ENCODE peak calls at places on chromosomes 2 and 18, in ten cellular contexts. One of them, this sample, is unnamed.

GRCh38 chr18:61459896-61460295 is 126.7 kb downstream of the CDH20 start:
- DNase-seq in NCI-H345: no peak
- DNase-seq in bronchial epithelial cell: no peak
- DNase-seq in IMR-90: no peak
- DNase-seq in lower lobe of right lung: no peak
- DNase-seq in thyroid gland: no peak
- DNase-seq in progenitor cell of endocrine pancreas: no peak
- DNase-seq in stimulated activated CD8-positive, alpha-beta memory T cell treated with anti-CD3 and anti-CD28 coated beads, Interleukin-4, amount 100 ng/mL, for 4 hours: no peak
- DNase-seq in T-cell: no peak
- DNase-seq in putamen: peak
- DNase-seq in this sample: no peak

GRCh38 chr2:159164457-159164894 is 122.0 kb downstream of the WDSUB1 start:
- DNase-seq in T-cell: no peak
- DNase-seq in stimulated activated CD8-positive, alpha-beta memory T cell treated with anti-CD3 and anti-CD28 coated beads, Interleukin-4, amount 100 ng/mL, for 4 hours: no peak
- DNase-seq in lower lobe of right lung: no peak
- DNase-seq in putamen: no peak
- DNase-seq in NCI-H345: no peak
- DNase-seq in thyroid gland: no peak
- DNase-seq in bronchial epithelial cell: no peak
- DNase-seq in IMR-90: no peak
- DNase-seq in progenitor cell of endocrine pancreas: no peak
- DNase-seq in this sample: no peak

GRCh38 chr2:100292022-100292580 is 30.2 kb downstream of the LONRF2 start:
- DNase-seq in putamen: peak
- DNase-seq in thyroid gland: peak
- DNase-seq in IMR-90: peak
- DNase-seq in lower lobe of right lung: peak
- DNase-seq in progenitor cell of endocrine pancreas: no peak
- DNase-seq in stimulated activated CD8-positive, alpha-beta memory T cell treated with anti-CD3 and anti-CD28 coated beads, Interleukin-4, amount 100 ng/mL, for 4 hours: no peak
- DNase-seq in bronchial epithelial cell: peak
- DNase-seq in T-cell: no peak
- DNase-seq in NCI-H345: no peak
- DNase-seq in this sample: peak

GRCh38 chr2:71226391-71226964 is 425 bp downstream of the PAIP2B start:
- DNase-seq in T-cell: no peak
- DNase-seq in NCI-H345: peak
- DNase-seq in lower lobe of right lung: peak
- DNase-seq in progenitor cell of endocrine pancreas: peak
- DNase-seq in IMR-90: no peak
- DNase-seq in putamen: no peak
- DNase-seq in thyroid gland: peak
- DNase-seq in stimulated activated CD8-positive, alpha-beta memory T cell treated with anti-CD3 and anti-CD28 coated beads, Interleukin-4, amount 100 ng/mL, for 4 hours: no peak
- DNase-seq in bronchial epithelial cell: no peak
- DNase-seq in this sample: peak

GRCh38 chr2:118667964-118668363 is 179.5 kb downstream of the EN1 start:
- DNase-seq in T-cell: no peak
- DNase-seq in bronchial epithelial cell: no peak
- DNase-seq in IMR-90: peak
- DNase-seq in NCI-H345: no peak
- DNase-seq in lower lobe of right lung: no peak
- DNase-seq in putamen: no peak
- DNase-seq in stimulated activated CD8-positive, alpha-beta memory T cell treated with anti-CD3 and anti-CD28 coated beads, Interleukin-4, amount 100 ng/mL, for 4 hours: no peak
- DNase-seq in progenitor cell of endocrine pancreas: no peak
- DNase-seq in thyroid gland: no peak
- DNase-seq in this sample: no peak

GRCh38 chr18:31667185-31667584 is 17.2 kb downstream of the B4GALT6 start:
- DNase-seq in putamen: no peak
- DNase-seq in progenitor cell of endocrine pancreas: no peak
- DNase-seq in lower lobe of right lung: no peak
- DNase-seq in thyroid gland: no peak
- DNase-seq in bronchial epithelial cell: peak
- DNase-seq in T-cell: no peak
- DNase-seq in IMR-90: peak
- DNase-seq in NCI-H345: no peak
- DNase-seq in stimulated activated CD8-positive, alpha-beta memory T cell treated with anti-CD3 and anti-CD28 coated beads, Interleukin-4, amount 100 ng/mL, for 4 hours: no peak
- DNase-seq in this sample: no peak

GRCh38 chr18:14075196-14075595 is 57.0 kb downstream of the ZNF519 start:
- DNase-seq in stimulated activated CD8-positive, alpha-beta memory T cell treated with anti-CD3 and anti-CD28 coated beads, Interleukin-4, amount 100 ng/mL, for 4 hours: no peak
- DNase-seq in putamen: no peak
- DNase-seq in thyroid gland: no peak
- DNase-seq in NCI-H345: no peak
- DNase-seq in IMR-90: no peak
- DNase-seq in progenitor cell of endocrine pancreas: no peak
- DNase-seq in T-cell: no peak
- DNase-seq in lower lobe of right lung: no peak
- DNase-seq in bronchial epithelial cell: no peak
- DNase-seq in this sample: no peak

GRCh38 chr2:223914349-223914748 is 30.8 kb downstream of the WDFY1 start:
- DNase-seq in NCI-H345: no peak
- DNase-seq in stimulated activated CD8-positive, alpha-beta memory T cell treated with anti-CD3 and anti-CD28 coated beads, Interleukin-4, amount 100 ng/mL, for 4 hours: no peak
- DNase-seq in T-cell: no peak
- DNase-seq in IMR-90: peak
- DNase-seq in progenitor cell of endocrine pancreas: no peak
- DNase-seq in putamen: no peak
- DNase-seq in bronchial epithelial cell: no peak
- DNase-seq in lower lobe of right lung: no peak
- DNase-seq in thyroid gland: no peak
- DNase-seq in this sample: no peak

GRCh38 chr2:121561617-121562268 is 31.1 kb downstream of the RNU4ATAC start:
- DNase-seq in lower lobe of right lung: no peak
- DNase-seq in T-cell: no peak
- DNase-seq in NCI-H345: no peak
- DNase-seq in putamen: no peak
- DNase-seq in progenitor cell of endocrine pancreas: no peak
- DNase-seq in thyroid gland: no peak
- DNase-seq in bronchial epithelial cell: no peak
- DNase-seq in IMR-90: peak
- DNase-seq in stimulated activated CD8-positive, alpha-beta memory T cell treated with anti-CD3 and anti-CD28 coated beads, Interleukin-4, amount 100 ng/mL, for 4 hours: no peak
- DNase-seq in this sample: no peak

GRCh38 chr2:108106746-108107145 is 120.4 kb downstream of the SLC5A7 start:
- DNase-seq in lower lobe of right lung: no peak
- DNase-seq in stimulated activated CD8-positive, alpha-beta memory T cell treated with anti-CD3 and anti-CD28 coated beads, Interleukin-4, amount 100 ng/mL, for 4 hours: no peak
- DNase-seq in T-cell: no peak
- DNase-seq in NCI-H345: peak
- DNase-seq in progenitor cell of endocrine pancreas: no peak
- DNase-seq in putamen: no peak
- DNase-seq in bronchial epithelial cell: no peak
- DNase-seq in IMR-90: no peak
- DNase-seq in thyroid gland: no peak
- DNase-seq in this sample: no peak

GRCh38 chr18:5420909-5421308 is 122.9 kb downstream of the EPB41L3 start:
- DNase-seq in thyroid gland: no peak
- DNase-seq in bronchial epithelial cell: no peak
- DNase-seq in IMR-90: no peak
- DNase-seq in progenitor cell of endocrine pancreas: no peak
- DNase-seq in T-cell: no peak
- DNase-seq in lower lobe of right lung: no peak
- DNase-seq in NCI-H345: no peak
- DNase-seq in stimulated activated CD8-positive, alpha-beta memory T cell treated with anti-CD3 and anti-CD28 coated beads, Interleukin-4, amount 100 ng/mL, for 4 hours: no peak
- DNase-seq in putamen: no peak
- DNase-seq in this sample: no peak

GRCh38 chr18:56921888-56922480 is 224.9 kb upstream of the BOD1L2 start:
- DNase-seq in putamen: no peak
- DNase-seq in bronchial epithelial cell: no peak
- DNase-seq in stimulated activated CD8-positive, alpha-beta memory T cell treated with anti-CD3 and anti-CD28 coated beads, Interleukin-4, amount 100 ng/mL, for 4 hours: no peak
- DNase-seq in NCI-H345: no peak
- DNase-seq in lower lobe of right lung: no peak
- DNase-seq in T-cell: no peak
- DNase-seq in thyroid gland: no peak
- DNase-seq in progenitor cell of endocrine pancreas: no peak
- DNase-seq in IMR-90: peak
- DNase-seq in this sample: no peak

GRCh38 chr2:207766697-207767460 is 2.8 kb downstream of the FZD5 start:
- DNase-seq in T-cell: no peak
- DNase-seq in putamen: no peak
- DNase-seq in bronchial epithelial cell: no peak
- DNase-seq in NCI-H345: no peak
- DNase-seq in lower lobe of right lung: peak
- DNase-seq in progenitor cell of endocrine pancreas: peak
- DNase-seq in IMR-90: no peak
- DNase-seq in stimulated activated CD8-positive, alpha-beta memory T cell treated with anti-CD3 and anti-CD28 coated beads, Interleukin-4, amount 100 ng/mL, for 4 hours: no peak
- DNase-seq in thyroid gland: peak
- DNase-seq in this sample: no peak

GRCh38 chr2:11012131-11012693 is 100.5 kb downstream of the KCNF1 start:
- DNase-seq in bronchial epithelial cell: no peak
- DNase-seq in IMR-90: no peak
- DNase-seq in T-cell: no peak
- DNase-seq in putamen: no peak
- DNase-seq in NCI-H345: no peak
- DNase-seq in stimulated activated CD8-positive, alpha-beta memory T cell treated with anti-CD3 and anti-CD28 coated beads, Interleukin-4, amount 100 ng/mL, for 4 hours: no peak
- DNase-seq in lower lobe of right lung: no peak
- DNase-seq in progenitor cell of endocrine pancreas: no peak
- DNase-seq in thyroid gland: no peak
- DNase-seq in this sample: no peak

GRCh38 chr2:22253171-22253570 is 1129.4 kb downstream of the TDRD15 start:
- DNase-seq in IMR-90: no peak
- DNase-seq in thyroid gland: no peak
- DNase-seq in lower lobe of right lung: no peak
- DNase-seq in T-cell: no peak
- DNase-seq in NCI-H345: peak
- DNase-seq in bronchial epithelial cell: no peak
- DNase-seq in progenitor cell of endocrine pancreas: no peak
- DNase-seq in stimulated activated CD8-positive, alpha-beta memory T cell treated with anti-CD3 and anti-CD28 coated beads, Interleukin-4, amount 100 ng/mL, for 4 hours: no peak
- DNase-seq in putamen: no peak
- DNase-seq in this sample: no peak

GRCh38 chr2:241198381-241199282 is 10.2 kb downstream of the ANO7 start:
- DNase-seq in bronchial epithelial cell: no peak
- DNase-seq in IMR-90: no peak
- DNase-seq in stimulated activated CD8-positive, alpha-beta memory T cell treated with anti-CD3 and anti-CD28 coated beads, Interleukin-4, amount 100 ng/mL, for 4 hours: no peak
- DNase-seq in thyroid gland: no peak
- DNase-seq in lower lobe of right lung: peak
- DNase-seq in T-cell: no peak
- DNase-seq in NCI-H345: no peak
- DNase-seq in putamen: no peak
- DNase-seq in progenitor cell of endocrine pancreas: no peak
- DNase-seq in this sample: no peak

GRCh38 chr2:109614715-109615636 is 812 bp downstream of the SOWAHC start:
- DNase-seq in progenitor cell of endocrine pancreas: peak
- DNase-seq in bronchial epithelial cell: no peak
- DNase-seq in thyroid gland: peak
- DNase-seq in lower lobe of right lung: peak
- DNase-seq in T-cell: no peak
- DNase-seq in stimulated activated CD8-positive, alpha-beta memory T cell treated with anti-CD3 and anti-CD28 coated beads, Interleukin-4, amount 100 ng/mL, for 4 hours: no peak
- DNase-seq in putamen: no peak
- DNase-seq in NCI-H345: peak
- DNase-seq in IMR-90: no peak
- DNase-seq in this sample: no peak